ENCODE peak calls at places on chromosomes 1 and 21, in ten cellular contexts. W, V, A, H, L, N, E, J, Y and Q are unnamed samples.

GRCh38 chr1:225844236-225845061 is 34.5 kb downstream of the EPHX1 start:
- DNase-seq in N (no peak), Y (no peak), A (no peak), E (no peak), L (no peak), W (no peak), H (no peak), V (no peak), J (no peak), Q (no peak)

GRCh38 chr1:56534252-56534651 is 45.1 kb downstream of the PLPP3 start:
- DNase-seq in E (no peak), W (no peak), V (no peak), J (no peak), Y (no peak), N (no peak), L (no peak), A (no peak), H (no peak), Q (no peak)

GRCh38 chr1:212561501-212561931 is 47.0 kb upstream of the ATF3 start:
- DNase-seq in N (no peak), W (no peak), A (no peak), E (no peak), V (no peak), L (peak), J (peak), Y (no peak), H (no peak), Q (no peak)

GRCh38 chr1:27548858-27549719 is 54.9 kb downstream of the AHDC1 start:
- DNase-seq in W (no peak), E (no peak), J (no peak), N (no peak), Y (no peak), V (no peak), L (no peak), A (no peak), H (no peak), Q (no peak)

GRCh38 chr1:221723018-221723917 is 18.6 kb downstream of the DUSP10 start:
- DNase-seq in N (peak), A (no peak), L (peak), V (no peak), W (no peak), Y (peak), H (no peak), J (peak), E (no peak), Q (no peak)

GRCh38 chr21:42041711-42042110 is 29.4 kb upstream of the UMODL1 start:
- DNase-seq in E (no peak), A (no peak), N (no peak), L (no peak), H (no peak), J (no peak), V (no peak), W (no peak), Y (no peak), Q (no peak)

GRCh38 chr1:94736073-94736472 is 84.1 kb upstream of the SLC44A3 start:
- DNase-seq in W (no peak), L (no peak), H (no peak), J (no peak), E (no peak), Y (no peak), V (no peak), N (no peak), A (no peak), Q (no peak)

GRCh38 chr1:227112538-227112937 is 172.4 kb downstream of the COQ8A start:
- DNase-seq in N (no peak), H (no peak), E (no peak), V (no peak), L (no peak), W (no peak), J (no peak), Y (no peak), A (no peak), Q (no peak)

GRCh38 chr1:108053291-108054023 is 88.5 kb upstream of the VAV3 start:
- DNase-seq in V (no peak), A (no peak), J (no peak), W (no peak), Y (peak), N (peak), H (no peak), E (no peak), L (peak), Q (no peak)

GRCh38 chr1:21284206-21285137 is 5.8 kb downstream of the ECE1 start:
- DNase-seq in L (no peak), N (no peak), A (no peak), W (no peak), J (no peak), E (no peak), V (no peak), H (no peak), Y (no peak), Q (no peak)